ENCODE peak calls at places on chromosomes 13 and 19, in four cellular contexts. G, S, N and X are unnamed samples.

GRCh38 chr13:110957181-110957884 is 42.5 kb upstream of the ANKRD10 start:
- DNase-seq in G (peak; percentile 24), S (no peak), N (peak; percentile 16), X (peak; percentile 35)

GRCh38 chr13:49716615-49717014 is 25.3 kb upstream of the EBPL start:
- DNase-seq in G (no peak), S (no peak), N (no peak), X (no peak)

GRCh38 chr13:33070713-33071112 is 54.5 kb downstream of the KL start:
- DNase-seq in G (peak; percentile 64), S (no peak), N (peak; percentile 19), X (no peak)

GRCh38 chr13:45362939-45363338 is 22.0 kb upstream of the TPT1 start:
- DNase-seq in G (no peak), S (no peak), N (no peak), X (no peak)

GRCh38 chr13:76379341-76380105 is 506.7 kb downstream of the KCTD12 start:
- DNase-seq in G (peak; percentile 6), S (no peak), N (no peak), X (no peak)

GRCh38 chr19:44729516-44730033 is 18.9 kb upstream of the BCL3 start:
- DNase-seq in G (no peak), S (no peak), N (no peak), X (no peak)

GRCh38 chr13:96925466-96925865 is 68.8 kb downstream of the OXGR1 start:
- DNase-seq in G (no peak), S (no peak), N (no peak), X (no peak)

GRCh38 chr19:38617764-38618589 is at the start of gene MAP4K1:
- DNase-seq in G (no peak), S (peak; percentile 37), N (no peak), X (no peak)

GRCh38 chr13:111502957-111503356 is 182.5 kb downstream of the TEX29 start:
- DNase-seq in G (no peak), S (no peak), N (no peak), X (no peak)

GRCh38 chr13:52447354-52447753 is 3.1 kb downstream of the VPS36 start:
- DNase-seq in G (no peak), S (no peak), N (peak; percentile 7), X (no peak)

GRCh38 chr13:51326782-51327181 is 12.7 kb upstream of the SERPINE3 start:
- DNase-seq in G (no peak), S (no peak), N (no peak), X (no peak)

GRCh38 chr13:27965740-27966640 is 3.1 kb downstream of the CDX2 start:
- DNase-seq in G (no peak), S (no peak), N (no peak), X (no peak)

GRCh38 chr19:9885077-9885552 is 50.0 kb downstream of the PIN1 start:
- DNase-seq in G (peak; percentile 23), S (peak; percentile 41), N (peak; percentile 23), X (peak; percentile 54)

DNA sequence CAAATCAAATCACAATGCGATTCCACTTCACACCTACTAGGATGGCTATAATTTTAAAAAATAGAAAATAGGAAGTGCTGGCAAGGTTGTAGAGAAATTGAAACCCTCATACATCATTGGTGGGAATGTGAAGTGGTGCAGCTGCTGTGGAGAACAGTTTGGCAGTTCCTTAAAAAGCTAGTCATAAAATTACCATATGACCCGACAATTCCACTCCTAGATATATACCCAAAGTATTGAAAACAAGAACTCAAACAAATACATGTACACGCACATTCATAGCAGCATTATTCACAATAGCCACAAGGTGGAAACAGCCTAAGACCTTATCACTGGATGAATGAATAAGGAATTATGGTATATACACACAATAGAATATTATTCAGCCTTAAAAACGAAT is 12.0 kb downstream of the HMGB1 start:
- DNase-seq in G (peak; percentile 53), S (no peak), N (peak; percentile 37), X (no peak)
- TF ChIP-seq CTCF in G (peak; percentile 51), S (no peak), N (peak; percentile 16), X (peak; percentile 32)

GRCh38 chr19:4051175-4052101 is 15.3 kb downstream of the ZBTB7A start:
- DNase-seq in G (peak; percentile 63), S (no peak), N (peak; percentile 55), X (peak; percentile 69)
- H3K4me3 ChIP-seq in G (peak overlapping the region; percentile 50), S (no peak overlapping the region), N (no peak overlapping the region), X (no peak overlapping the region)

GRCh38 chr19:23345838-23346237 is 49.4 kb downstream of the ZNF91 start:
- DNase-seq in G (no peak), S (no peak), N (no peak), X (no peak)
- TF ChIP-seq CTCF in G (peak; percentile 39), S (no peak), N (no peak), X (no peak)

GRCh38 chr19:54203151-54203611 is 2.5 kb downstream of the RPS9 start:
- DNase-seq in G (peak; percentile 46), S (no peak), N (peak; percentile 13), X (peak; percentile 42)
- H3K4me3 ChIP-seq in G (peak overlapping the region; percentile 96), S (peak overlapping the region; percentile 97), N (no peak overlapping the region), X (peak overlapping the region; percentile 2)

DNA sequence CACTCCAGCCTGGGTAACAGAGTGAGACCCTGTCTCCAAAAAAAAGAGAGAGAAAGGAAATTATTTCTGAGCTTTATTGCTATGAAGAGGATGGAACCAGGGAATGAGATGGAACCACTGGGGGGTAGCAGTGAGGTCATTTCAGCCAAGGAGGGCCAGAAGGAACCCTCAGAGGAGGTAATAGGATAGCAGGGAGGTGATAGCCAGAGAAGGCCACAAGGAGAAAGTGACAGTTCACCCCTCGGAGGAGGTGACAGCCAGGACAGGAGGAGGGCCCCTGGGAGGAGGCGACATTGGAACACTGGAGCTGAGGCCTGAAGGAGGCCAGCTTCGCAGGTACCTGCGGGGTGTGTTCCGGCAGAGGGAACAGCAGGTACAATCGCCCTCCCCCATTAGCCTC is 695 bp upstream of the PGPEP1 start:
- DNase-seq in G (peak; percentile 28), S (no peak), N (peak; percentile 25), X (peak; percentile 26)
- TF ChIP-seq CTCF in G (peak; percentile 48), S (peak; percentile 22), N (peak; percentile 28), X (no peak)

GRCh38 chr19:54229146-54229545 is 6.3 kb upstream of the LILRB3 start:
- DNase-seq in G (no peak), S (no peak), N (no peak), X (no peak)
- H3K4me3 ChIP-seq in G (no peak overlapping the region), S (no peak overlapping the region), N (no peak overlapping the region), X (no peak overlapping the region)

DNA sequence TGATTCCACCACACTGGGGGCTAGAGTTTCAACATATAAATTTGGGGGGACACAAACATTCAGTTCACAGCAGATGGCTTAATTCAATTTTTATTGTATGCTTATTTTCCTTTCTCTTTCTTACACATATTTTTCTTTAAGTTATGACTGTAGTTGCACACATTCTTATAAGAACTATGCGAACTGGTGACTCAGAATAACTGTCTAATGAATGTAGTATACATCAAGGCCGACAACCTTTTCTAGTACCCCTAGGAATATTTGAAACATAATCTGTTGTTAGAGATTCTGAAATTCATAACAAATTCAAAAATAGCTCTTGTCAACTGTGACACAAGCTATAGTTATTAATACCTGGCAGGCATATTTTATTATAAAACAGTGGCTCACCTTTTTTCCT is 695.6 kb downstream of the PCDH9 start:
- DNase-seq in G (no peak), S (no peak), N (peak; percentile 80), X (peak; percentile 71)
- TF ChIP-seq CTCF in G (no peak), S (no peak), N (no peak), X (no peak)

DNA sequence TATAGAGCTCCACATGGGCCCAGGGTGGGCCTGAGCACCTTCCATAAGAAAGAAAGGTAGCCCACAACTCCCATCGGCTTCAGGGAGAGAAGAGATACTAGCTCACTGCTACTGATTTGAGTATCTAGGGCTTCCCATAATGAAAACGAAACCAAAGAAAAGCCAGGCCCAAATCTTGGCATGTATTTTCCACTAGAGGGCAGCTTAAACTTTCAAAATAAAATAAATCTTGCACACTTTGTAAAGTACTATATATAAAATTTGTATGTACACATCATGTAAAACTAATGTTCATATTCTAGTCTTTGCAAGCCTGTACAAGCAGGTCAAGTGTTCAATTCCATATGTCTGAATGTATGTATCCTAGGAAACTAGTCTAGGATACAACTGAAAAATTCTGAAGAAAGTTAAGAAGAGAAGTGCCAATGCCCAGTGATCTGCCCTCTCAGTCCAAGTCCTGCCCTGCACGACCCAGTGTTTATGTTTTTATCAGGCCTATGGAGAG is 475.9 kb downstream of the UQCRFS1 start:
- DNase-seq in G (peak; percentile 35), S (no peak), N (peak; percentile 44), X (peak; percentile 66)
- H3K4me3 ChIP-seq in G (no peak overlapping the region), S (peak overlapping the region; percentile 39), N (no peak overlapping the region), X (no peak overlapping the region)